ENCODE peak calls at places on chromosomes 7 and 10, in four cellular contexts. F is A549; H is effector memory CD4-positive, alpha-beta T cell; W is upper lobe of right lung. Z is an unnamed sample.
A peak's percentile ranks its signal among the peaks of the same experiment; 100 is the strongest.

GRCh38 chr10:50972591-50972990 is 87.2 kb upstream of the A1CF start:
- DNase-seq in F (no peak), H (no peak), W (no peak), Z (no peak)

GRCh38 chr7:34184466-34184865 is 279.1 kb downstream of the BMPER start:
- DNase-seq in F (peak; percentile 10), H (no peak), W (no peak), Z (no peak)

GRCh38 chr7:137081694-137082093 is 213.2 kb downstream of the CHRM2 start:
- DNase-seq in F (no peak), H (no peak), W (no peak), Z (peak; percentile 92)

GRCh38 chr10:27744478-27745379 is 890 bp downstream of the MKX start:
- DNase-seq in F (no peak), H (no peak), W (peak; percentile 67), Z (no peak)

GRCh38 chr7:16357921-16358320 is 63.4 kb downstream of the CRPPA start:
- DNase-seq in F (no peak), H (no peak), W (peak; percentile 44), Z (no peak)

GRCh38 chr7:55474944-55475911 is 97.1 kb downstream of the VOPP1 start:
- DNase-seq in F (no peak), H (no peak), W (peak; percentile 40), Z (no peak)

GRCh38 chr7:36192050-36192824 is 39.2 kb downstream of the EEPD1 start:
- DNase-seq in F (no peak), H (no peak), W (no peak), Z (peak; percentile 85)

GRCh38 chr10:52050429-52051047 is 263.5 kb upstream of the DKK1 start:
- DNase-seq in F (no peak), H (no peak), W (no peak), Z (no peak)

GRCh38 chr10:84818956-84819355 is 490.6 kb downstream of the CCSER2 start:
- DNase-seq in F (no peak), H (no peak), W (no peak), Z (no peak)

GRCh38 chr10:132266594-132267161 is 41.1 kb downstream of the STK32C start:
- DNase-seq in F (no peak), H (no peak), W (no peak), Z (no peak)

GRCh38 chr10:60711496-60711895 is 66.8 kb upstream of the CDK1 start:
- DNase-seq in F (no peak), H (no peak), W (no peak), Z (no peak)

GRCh38 chr7:99324966-99325596 is 617 bp upstream of the ARPC1A start:
- DNase-seq in F (no peak), H (no peak), W (no peak), Z (no peak)

GRCh38 chr7:99320371-99320770 is 5.3 kb upstream of the ARPC1A start:
- DNase-seq in F (no peak), H (no peak), W (no peak), Z (no peak)

GRCh38 chr7:99326408-99326782 is 697 bp downstream of the ARPC1A start:
- DNase-seq in F (no peak), H (no peak), W (no peak), Z (no peak)

GRCh38 chr7:99325597-99326407 is at the start of gene ARPC1A:
- DNase-seq in F (peak; percentile 91), H (peak; percentile 85), W (peak; percentile 96), Z (peak; percentile 82)

DNA sequence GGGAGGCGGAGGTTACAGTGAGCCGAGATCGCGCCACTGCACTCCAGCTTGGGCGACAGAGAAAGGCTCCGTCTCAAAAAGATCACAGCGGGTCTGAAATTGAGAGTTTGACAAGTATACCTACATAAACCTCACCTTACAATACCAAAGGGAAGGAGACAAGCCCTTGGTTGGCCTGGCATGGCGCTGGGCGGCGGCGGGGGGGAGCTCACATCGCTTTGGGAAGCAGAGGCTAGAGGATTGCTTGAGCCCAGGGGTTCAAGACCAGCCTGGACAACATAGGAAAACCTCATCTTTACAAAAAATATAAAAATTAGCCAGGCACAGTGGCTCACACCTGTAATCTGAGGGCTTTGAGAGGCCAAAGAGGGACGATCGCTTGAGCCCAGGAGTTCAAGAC is 1.1 kb upstream of the ARPC1A start:
- DNase-seq in F (no peak), H (no peak), W (no peak), Z (no peak)
- H3K4me3 ChIP-seq in F (peak overlapping the region; percentile 70), H (no peak overlapping the region), W (no peak overlapping the region), Z (peak overlapping the region; percentile 97)

DNA sequence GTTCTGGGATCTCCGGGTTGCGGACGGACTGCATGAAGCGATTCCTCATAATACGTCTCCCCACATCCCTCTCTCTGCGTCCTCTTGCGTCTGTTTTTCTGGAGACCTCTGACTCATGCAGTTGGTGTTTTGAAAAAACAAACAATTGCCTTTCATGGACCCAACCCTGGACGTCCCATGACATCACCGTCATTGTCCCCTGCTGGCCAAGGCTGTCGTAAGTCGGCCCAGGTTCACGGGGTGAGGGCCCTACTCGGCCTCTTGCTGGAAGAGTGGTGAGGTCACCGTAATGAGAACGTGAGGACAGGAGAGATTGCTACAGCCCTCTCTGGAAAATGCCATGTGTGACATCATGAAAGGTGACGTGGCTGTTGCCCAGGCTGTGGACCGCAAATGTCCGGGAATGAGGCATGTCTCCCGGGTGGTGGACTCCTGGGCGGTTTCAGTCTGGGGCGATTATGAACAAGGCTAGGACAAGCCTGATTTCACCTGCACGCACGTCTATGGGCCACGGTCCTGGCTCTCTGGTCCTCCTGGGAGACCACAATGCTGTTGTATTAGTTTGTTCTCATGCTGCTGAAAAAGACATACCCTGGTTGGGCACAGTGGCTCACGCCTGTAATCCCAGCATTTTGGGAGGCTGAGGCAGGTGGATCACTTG is 9.8 kb upstream of the MAFK start:
- DNase-seq in F (peak; percentile 98), H (no peak), W (no peak), Z (peak; percentile 39)
- H3K27ac ChIP-seq in F (peak overlapping the region; percentile 98), H (no peak overlapping the region), W (no peak overlapping the region), Z (no peak overlapping the region)

DNA sequence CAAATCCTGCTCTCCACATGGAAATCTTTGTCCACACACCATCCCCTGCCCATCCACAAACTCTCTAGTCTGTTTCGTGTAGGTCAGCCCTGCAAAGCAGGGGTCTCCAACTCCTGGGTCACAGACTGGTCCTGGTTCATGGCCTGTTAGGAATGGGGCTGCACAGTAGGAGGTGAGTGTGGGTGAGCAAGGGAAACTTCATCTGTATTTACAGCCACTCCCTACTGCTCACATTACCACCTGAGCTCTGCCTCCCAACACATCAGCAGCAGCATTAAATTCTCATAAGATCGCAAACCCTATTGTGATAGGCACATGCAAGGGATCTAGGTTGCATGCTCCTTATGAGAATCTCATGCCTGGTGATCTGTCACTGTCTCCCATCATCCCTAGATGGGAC is 242.1 kb downstream of the FGFR2 start:
- DNase-seq in F (no peak), H (no peak), W (no peak), Z (no peak)
- H3K9me3 ChIP-seq in F (no peaks in the 10 kb centered on the region), H (no peaks in the 10 kb centered on the region), W (no peaks in the 10 kb centered on the region), Z (peaks cover 53% of the 10 kb centered on the region)

DNA sequence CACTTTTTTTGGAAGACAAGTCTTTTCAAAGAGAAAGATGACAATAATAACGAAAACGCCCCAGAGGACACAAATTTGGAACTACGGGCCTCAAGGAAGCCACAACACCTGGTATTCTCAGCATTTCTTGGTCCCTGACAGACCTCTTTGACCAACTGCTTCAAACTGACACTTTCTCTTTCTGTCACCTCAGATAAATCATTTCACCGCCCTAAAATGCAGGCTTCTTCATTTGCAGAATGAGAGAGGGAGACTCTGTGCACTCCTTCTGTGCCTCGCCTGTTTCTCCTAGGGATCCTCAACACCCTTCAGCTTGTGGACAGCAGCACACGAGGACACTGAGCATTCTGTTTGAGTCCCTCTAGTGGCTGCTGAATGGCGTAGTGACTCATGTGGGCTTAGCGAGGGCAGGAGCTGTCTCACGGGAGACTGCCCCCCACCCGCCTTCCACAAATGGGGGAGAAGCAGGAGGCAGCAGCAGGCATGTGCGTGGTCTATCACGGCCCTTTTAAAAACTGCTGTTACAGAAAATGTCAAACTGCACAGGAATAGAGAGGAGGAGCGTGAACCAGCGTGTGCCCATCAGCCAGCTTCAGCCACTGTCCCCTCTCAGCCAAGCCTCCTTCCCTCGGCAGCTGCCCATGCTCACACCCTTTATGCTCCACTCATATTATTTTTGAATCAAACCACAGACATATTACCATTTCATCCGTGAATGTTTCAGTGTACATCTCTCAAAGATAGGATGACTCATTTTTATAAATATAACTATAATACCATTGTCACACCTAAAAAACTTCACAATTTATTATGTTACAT is 41.4 kb downstream of the GSDME start:
- DNase-seq in F (peak; percentile 53), H (no peak), W (no peak), Z (no peak)
- H3K4me3 ChIP-seq in F (no peak overlapping the region), H (no peak overlapping the region), W (no peak overlapping the region), Z (no peak overlapping the region)

DNA sequence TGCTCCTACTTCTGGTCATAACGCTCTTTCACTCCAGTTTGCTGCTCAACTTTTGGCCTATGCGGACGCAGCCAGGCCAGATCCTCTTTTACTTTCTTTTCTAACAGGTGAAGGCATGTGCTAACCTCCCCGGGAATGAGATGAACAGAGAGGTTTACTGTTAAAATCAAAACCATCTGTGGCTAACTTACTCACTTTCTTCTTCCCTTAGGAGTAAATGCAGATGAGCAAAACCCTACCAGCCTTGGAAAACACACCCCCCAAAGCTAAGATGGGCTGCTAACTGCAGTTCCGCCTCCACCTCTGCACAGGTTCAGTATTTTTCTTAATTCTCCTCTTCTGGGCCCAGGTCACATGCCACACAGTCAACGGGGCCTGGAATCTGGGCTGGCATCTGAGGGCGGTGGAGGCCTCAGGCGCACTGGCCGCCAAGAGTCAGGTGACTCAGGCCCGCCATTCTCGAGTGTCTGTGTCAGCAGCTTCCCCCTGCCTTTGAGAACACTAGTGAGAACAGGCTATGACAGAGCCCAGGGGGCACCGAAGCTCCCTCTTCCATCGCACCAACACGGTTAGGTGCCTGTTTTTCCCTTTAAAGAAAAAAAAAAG is 11.1 kb downstream of the FAM53B start:
- DNase-seq in F (no peak), H (peak; percentile 41), W (peak; percentile 84), Z (no peak)
- H3K27ac ChIP-seq in F (no peak overlapping the region), H (peak overlapping the region; percentile 80), W (peak overlapping the region; percentile 43), Z (peak overlapping the region; percentile 65)

GRCh38 chr10:37777056-37777455 is 80.4 kb downstream of the ZNF248 start:
- DNase-seq in F (no peak), H (no peak), W (no peak), Z (no peak)
- H3K9me3 ChIP-seq in F (peaks cover 11% of the 10 kb centered on the region), H (peaks cover 4% of the 10 kb centered on the region), W (peaks cover 12% of the 10 kb centered on the region), Z (peaks cover 13% of the 10 kb centered on the region)

GRCh38 chr10:125145636-125146035 is 14.7 kb downstream of the CTBP2 start:
- DNase-seq in F (no peak), H (no peak), W (no peak), Z (no peak)

GRCh38 chr10:125144693-125145623 is 15.4 kb downstream of the CTBP2 start:
- DNase-seq in F (peak; percentile 78), H (no peak), W (no peak), Z (no peak)

GRCh38 chr10:125142946-125143345 is 17.4 kb downstream of the CTBP2 start:
- DNase-seq in F (no peak), H (no peak), W (no peak), Z (no peak)

GRCh38 chr10:125141860-125142484 is 18.4 kb downstream of the CTBP2 start:
- DNase-seq in F (no peak), H (no peak), W (no peak), Z (no peak)

GRCh38 chr10:125144209-125144608 is 16.2 kb downstream of the CTBP2 start:
- DNase-seq in F (no peak), H (no peak), W (no peak), Z (no peak)
- H3K4me3 ChIP-seq in F (no peak overlapping the region), H (no peak overlapping the region), W (no peak overlapping the region), Z (no peak overlapping the region)

GRCh38 chr7:134908289-134908688 is 78.0 kb upstream of the AGBL3 start:
- DNase-seq in F (no peak), H (no peak), W (no peak), Z (no peak)
- H3K27ac ChIP-seq in F (no peak overlapping the region), H (no peak overlapping the region), W (no peak overlapping the region), Z (peak overlapping the region; percentile 35)

Z was measured in AG04450.